ENCODE peak calls at places on chromosome 1, in eight cellular contexts. One of them, this sample, is unnamed.

GRCh38 chr1:223811634-223812101 is 34.1 kb downstream of the TP53BP2 start:
- DNase-seq in natural killer cell: no peak
- DNase-seq in dorsolateral prefrontal cortex: no peak
- DNase-seq in AG04449: no peak
- DNase-seq in astrocyte: peak; percentile 20
- DNase-seq in upper lobe of right lung: no peak
- DNase-seq in colonic mucosa: no peak
- DNase-seq in HCT116: peak; percentile 15
- DNase-seq in this sample: no peak

GRCh38 chr1:90723561-90724108 is 6.5 kb upstream of the BARHL2 start:
- DNase-seq in AG04449: no peak
- DNase-seq in upper lobe of right lung: no peak
- DNase-seq in natural killer cell: no peak
- DNase-seq in colonic mucosa: no peak
- DNase-seq in dorsolateral prefrontal cortex: no peak
- DNase-seq in astrocyte: no peak
- DNase-seq in HCT116: no peak
- DNase-seq in this sample: no peak

GRCh38 chr1:190067592-190067991 is 410.1 kb downstream of the BRINP3 start:
- DNase-seq in colonic mucosa: no peak
- DNase-seq in natural killer cell: no peak
- DNase-seq in AG04449: no peak
- DNase-seq in astrocyte: peak; percentile 69
- DNase-seq in HCT116: no peak
- DNase-seq in dorsolateral prefrontal cortex: no peak
- DNase-seq in upper lobe of right lung: no peak
- DNase-seq in this sample: no peak

GRCh38 chr1:206427296-206427695 is 43.0 kb upstream of the IKBKE start:
- DNase-seq in AG04449: no peak
- DNase-seq in dorsolateral prefrontal cortex: no peak
- DNase-seq in astrocyte: no peak
- DNase-seq in upper lobe of right lung: no peak
- DNase-seq in colonic mucosa: no peak
- DNase-seq in natural killer cell: no peak
- DNase-seq in HCT116: no peak
- DNase-seq in this sample: no peak

GRCh38 chr1:112464501-112464900 is 44.3 kb upstream of the WNT2B start:
- DNase-seq in dorsolateral prefrontal cortex: no peak
- DNase-seq in colonic mucosa: peak; percentile 45
- DNase-seq in AG04449: no peak
- DNase-seq in astrocyte: no peak
- DNase-seq in natural killer cell: no peak
- DNase-seq in HCT116: no peak
- DNase-seq in upper lobe of right lung: peak; percentile 69
- DNase-seq in this sample: no peak

GRCh38 chr1:145999321-146000024 is 3.1 kb upstream of the TXNIP start:
- DNase-seq in upper lobe of right lung: no peak
- DNase-seq in HCT116: no peak
- DNase-seq in dorsolateral prefrontal cortex: no peak
- DNase-seq in colonic mucosa: no peak
- DNase-seq in AG04449: no peak
- DNase-seq in astrocyte: no peak
- DNase-seq in natural killer cell: no peak
- DNase-seq in this sample: no peak

GRCh38 chr1:105838071-105838470 is 1218.4 kb upstream of the PRMT6 start:
- DNase-seq in natural killer cell: no peak
- DNase-seq in AG04449: no peak
- DNase-seq in astrocyte: no peak
- DNase-seq in upper lobe of right lung: no peak
- DNase-seq in dorsolateral prefrontal cortex: no peak
- DNase-seq in HCT116: no peak
- DNase-seq in colonic mucosa: no peak
- DNase-seq in this sample: no peak

GRCh38 chr1:64550505-64550904 is 80.6 kb downstream of the CACHD1 start:
- DNase-seq in AG04449: no peak
- DNase-seq in upper lobe of right lung: no peak
- DNase-seq in HCT116: no peak
- DNase-seq in astrocyte: no peak
- DNase-seq in dorsolateral prefrontal cortex: no peak
- DNase-seq in colonic mucosa: no peak
- DNase-seq in natural killer cell: no peak
- DNase-seq in this sample: no peak

GRCh38 chr1:22239378-22239777 is 96.5 kb upstream of the WNT4 start:
- DNase-seq in HCT116: no peak
- DNase-seq in dorsolateral prefrontal cortex: no peak
- DNase-seq in astrocyte: no peak
- DNase-seq in colonic mucosa: peak; percentile 53
- DNase-seq in natural killer cell: no peak
- DNase-seq in upper lobe of right lung: peak; percentile 74
- DNase-seq in AG04449: no peak
- DNase-seq in this sample: no peak

GRCh38 chr1:228031276-228031995 is 24.6 kb downstream of the WNT3A start:
- DNase-seq in HCT116: no peak
- DNase-seq in colonic mucosa: no peak
- DNase-seq in natural killer cell: no peak
- DNase-seq in astrocyte: no peak
- DNase-seq in dorsolateral prefrontal cortex: peak; percentile 23
- DNase-seq in upper lobe of right lung: peak; percentile 35
- DNase-seq in AG04449: no peak
- DNase-seq in this sample: no peak

GRCh38 chr1:68231627-68232303 is 558 bp downstream of the WLS start:
- DNase-seq in natural killer cell: no peak
- DNase-seq in HCT116: no peak
- DNase-seq in colonic mucosa: peak; percentile 68
- DNase-seq in dorsolateral prefrontal cortex: peak; percentile 43
- DNase-seq in AG04449: no peak
- DNase-seq in upper lobe of right lung: peak; percentile 81
- DNase-seq in astrocyte: peak; percentile 67
- DNase-seq in this sample: no peak

GRCh38 chr1:104018922-104019674 is 269.4 kb downstream of the AMY1C start:
- DNase-seq in astrocyte: no peak
- DNase-seq in HCT116: no peak
- DNase-seq in colonic mucosa: no peak
- DNase-seq in natural killer cell: no peak
- DNase-seq in AG04449: no peak
- DNase-seq in upper lobe of right lung: no peak
- DNase-seq in dorsolateral prefrontal cortex: no peak
- DNase-seq in this sample: no peak
- TF ChIP-seq CTCF in astrocyte: no peak
- TF ChIP-seq CTCF in HCT116: no peak
- TF ChIP-seq CTCF in colonic mucosa: no peak
- TF ChIP-seq CTCF in natural killer cell: no peak
- TF ChIP-seq CTCF in AG04449: no peak
- TF ChIP-seq CTCF in upper lobe of right lung: no peak
- TF ChIP-seq CTCF in dorsolateral prefrontal cortex: no peak
- TF ChIP-seq CTCF in this sample: no peak

GRCh38 chr1:169108897-169109560 is 2.5 kb downstream of the ATP1B1 start:
- DNase-seq in natural killer cell: no peak
- DNase-seq in colonic mucosa: peak; percentile 61
- DNase-seq in HCT116: no peak
- DNase-seq in upper lobe of right lung: peak; percentile 65
- DNase-seq in AG04449: no peak
- DNase-seq in astrocyte: no peak
- DNase-seq in dorsolateral prefrontal cortex: peak; percentile 59
- DNase-seq in this sample: no peak
- TF ChIP-seq CTCF in natural killer cell: no peak
- TF ChIP-seq CTCF in colonic mucosa: peak; percentile 33
- TF ChIP-seq CTCF in HCT116: peak; percentile 45
- TF ChIP-seq CTCF in upper lobe of right lung: peak; percentile 28
- TF ChIP-seq CTCF in AG04449: peak; percentile 3
- TF ChIP-seq CTCF in astrocyte: peak; percentile 31
- TF ChIP-seq CTCF in dorsolateral prefrontal cortex: no peak
- TF ChIP-seq CTCF in this sample: no peak

GRCh38 chr1:30977511-30977910 is 69.0 kb upstream of the SDC3 start:
- DNase-seq in dorsolateral prefrontal cortex: no peak
- DNase-seq in upper lobe of right lung: no peak
- DNase-seq in astrocyte: no peak
- DNase-seq in colonic mucosa: no peak
- DNase-seq in natural killer cell: no peak
- DNase-seq in HCT116: no peak
- DNase-seq in AG04449: no peak
- DNase-seq in this sample: no peak

GRCh38 chr1:30976143-30976542 is 67.6 kb upstream of the SDC3 start:
- DNase-seq in AG04449: no peak
- DNase-seq in natural killer cell: no peak
- DNase-seq in colonic mucosa: no peak
- DNase-seq in upper lobe of right lung: no peak
- DNase-seq in dorsolateral prefrontal cortex: no peak
- DNase-seq in HCT116: no peak
- DNase-seq in astrocyte: peak; percentile 85
- DNase-seq in this sample: no peak

GRCh38 chr1:30975217-30975616 is 66.7 kb upstream of the SDC3 start:
- DNase-seq in AG04449: no peak
- DNase-seq in natural killer cell: no peak
- DNase-seq in colonic mucosa: no peak
- DNase-seq in dorsolateral prefrontal cortex: no peak
- DNase-seq in HCT116: no peak
- DNase-seq in upper lobe of right lung: no peak
- DNase-seq in astrocyte: no peak
- DNase-seq in this sample: no peak

GRCh38 chr1:30974536-30974935 is 66.0 kb upstream of the SDC3 start:
- DNase-seq in upper lobe of right lung: no peak
- DNase-seq in AG04449: no peak
- DNase-seq in astrocyte: no peak
- DNase-seq in dorsolateral prefrontal cortex: no peak
- DNase-seq in natural killer cell: no peak
- DNase-seq in HCT116: no peak
- DNase-seq in colonic mucosa: no peak
- DNase-seq in this sample: no peak

DNA sequence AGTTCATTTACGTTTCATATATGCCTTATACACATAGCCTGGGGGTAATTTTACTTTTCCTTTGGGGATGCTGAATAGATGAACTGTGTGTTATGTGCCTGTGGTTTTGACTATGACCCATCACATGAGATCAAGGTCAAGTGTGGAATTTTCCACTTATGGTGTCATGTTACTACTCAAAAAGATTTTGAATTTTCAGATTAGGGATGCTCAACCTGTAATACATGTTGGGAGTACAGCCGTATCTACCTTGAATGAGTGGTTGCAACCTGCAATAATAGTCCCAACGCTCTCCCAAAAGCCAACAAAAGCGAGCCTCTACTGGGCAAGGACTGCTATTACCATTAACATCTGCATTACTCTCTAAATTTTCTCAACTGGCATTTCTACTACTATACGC is 68.5 kb upstream of the SDC3 start:
- DNase-seq in HCT116: no peak
- DNase-seq in astrocyte: peak; percentile 46
- DNase-seq in upper lobe of right lung: no peak
- DNase-seq in colonic mucosa: no peak
- DNase-seq in dorsolateral prefrontal cortex: no peak
- DNase-seq in AG04449: no peak
- DNase-seq in natural killer cell: no peak
- DNase-seq in this sample: no peak
- TF ChIP-seq CTCF in HCT116: peak; percentile 24
- TF ChIP-seq CTCF in astrocyte: no peak
- TF ChIP-seq CTCF in upper lobe of right lung: no peak
- TF ChIP-seq CTCF in colonic mucosa: no peak
- TF ChIP-seq CTCF in dorsolateral prefrontal cortex: no peak
- TF ChIP-seq CTCF in AG04449: peak; percentile 6
- TF ChIP-seq CTCF in natural killer cell: no peak
- TF ChIP-seq CTCF in this sample: no peak

GRCh38 chr1:7539772-7540175 is 231.3 kb upstream of the VAMP3 start:
- DNase-seq in astrocyte: peak; percentile 55
- DNase-seq in upper lobe of right lung: peak; percentile 82
- DNase-seq in natural killer cell: no peak
- DNase-seq in colonic mucosa: peak; percentile 58
- DNase-seq in HCT116: peak; percentile 67
- DNase-seq in dorsolateral prefrontal cortex: no peak
- DNase-seq in AG04449: no peak
- DNase-seq in this sample: no peak

GRCh38 chr1:7536891-7537591 is 234.1 kb upstream of the VAMP3 start:
- DNase-seq in upper lobe of right lung: no peak
- DNase-seq in AG04449: no peak
- DNase-seq in dorsolateral prefrontal cortex: no peak
- DNase-seq in HCT116: no peak
- DNase-seq in colonic mucosa: no peak
- DNase-seq in astrocyte: no peak
- DNase-seq in natural killer cell: no peak
- DNase-seq in this sample: no peak

GRCh38 chr1:7540816-7541215 is 230.3 kb upstream of the VAMP3 start:
- DNase-seq in dorsolateral prefrontal cortex: no peak
- DNase-seq in colonic mucosa: no peak
- DNase-seq in natural killer cell: no peak
- DNase-seq in AG04449: no peak
- DNase-seq in astrocyte: no peak
- DNase-seq in HCT116: no peak
- DNase-seq in upper lobe of right lung: no peak
- DNase-seq in this sample: no peak

GRCh38 chr1:7538033-7538432 is 233.1 kb upstream of the VAMP3 start:
- DNase-seq in AG04449: no peak
- DNase-seq in HCT116: no peak
- DNase-seq in upper lobe of right lung: no peak
- DNase-seq in dorsolateral prefrontal cortex: no peak
- DNase-seq in astrocyte: peak; percentile 62
- DNase-seq in natural killer cell: no peak
- DNase-seq in colonic mucosa: no peak
- DNase-seq in this sample: no peak

DNA sequence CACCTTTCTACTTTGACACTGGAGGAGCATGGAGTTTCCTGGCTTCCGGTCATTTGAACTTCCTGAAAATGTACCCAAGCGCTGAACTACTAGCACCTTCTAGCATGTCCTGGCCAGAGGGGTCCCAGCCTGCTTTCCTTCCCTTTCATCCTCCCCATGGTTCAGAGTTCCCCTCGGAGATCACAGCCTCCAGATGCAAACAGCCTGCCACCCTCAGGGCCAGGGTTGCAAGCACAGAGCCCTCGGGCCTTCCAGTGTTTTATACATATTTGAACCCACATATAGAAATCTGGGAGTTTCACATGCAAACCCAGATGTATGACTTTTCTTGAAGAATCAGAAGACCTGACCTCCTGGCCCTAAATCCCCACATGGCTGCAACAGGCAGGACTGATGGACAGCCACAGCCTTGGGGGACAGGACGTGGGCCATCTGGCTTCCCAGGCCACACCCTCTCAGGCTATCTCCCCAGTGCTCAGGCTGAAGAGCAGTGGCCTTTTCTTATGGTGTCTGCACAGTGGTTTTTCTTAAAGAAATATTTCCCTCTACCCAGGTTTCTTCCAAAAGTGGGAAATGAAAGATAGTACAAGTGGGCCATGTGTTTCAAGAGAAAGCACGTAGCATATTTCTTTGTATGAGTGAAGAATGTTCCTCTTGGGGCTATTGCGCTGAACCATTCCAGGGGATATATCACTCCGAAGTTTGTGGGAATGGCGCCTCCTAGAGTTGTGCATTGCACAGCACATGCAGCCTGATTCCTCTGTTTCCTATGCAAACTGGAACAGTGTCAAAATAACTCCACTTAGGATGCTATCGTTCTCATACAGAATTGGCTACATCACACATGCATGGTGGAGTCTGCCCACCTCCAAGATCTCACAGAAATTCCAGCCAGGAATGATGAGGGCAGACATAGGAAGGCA is 232.0 kb upstream of the VAMP3 start:
- DNase-seq in astrocyte: no peak
- DNase-seq in upper lobe of right lung: no peak
- DNase-seq in colonic mucosa: no peak
- DNase-seq in natural killer cell: no peak
- DNase-seq in AG04449: no peak
- DNase-seq in dorsolateral prefrontal cortex: no peak
- DNase-seq in HCT116: no peak
- DNase-seq in this sample: no peak
- TF ChIP-seq CTCF in astrocyte: no peak
- TF ChIP-seq CTCF in upper lobe of right lung: no peak
- TF ChIP-seq CTCF in colonic mucosa: no peak
- TF ChIP-seq CTCF in natural killer cell: no peak
- TF ChIP-seq CTCF in AG04449: peak; percentile 11
- TF ChIP-seq CTCF in dorsolateral prefrontal cortex: no peak
- TF ChIP-seq CTCF in HCT116: no peak
- TF ChIP-seq CTCF in this sample: no peak